ENCODE peak calls at places on chromosomes 1 and 21, in ten cellular contexts. V is pancreas; S is transverse colon; C is body of pancreas; X is PC-9; H is cardiac fibroblast; G is CD8-positive, alpha-beta T cell; B is fibroblast of lung; A is ovary; W is K562. D is an unnamed sample.

GRCh38 chr1:20366766-20367602 is 76.3 kb downstream of the VWA5B1 start:
- DNase-seq in V (peak; percentile 50), S (peak; percentile 52), C (peak; percentile 58), X (no peak), H (peak; percentile 57), G (no peak), B (peak; percentile 58), A (no peak), W (peak; percentile 20), D (no peak)

GRCh38 chr21:42630626-42631025 is 22.8 kb upstream of the PDE9A start:
- DNase-seq in V (no peak), S (peak; percentile 1), C (peak; percentile 59), X (no peak), H (no peak), G (no peak), B (no peak), A (no peak), W (no peak), D (no peak)

GRCh38 chr1:153587314-153587713 is 21.7 kb upstream of the S100A2 start:
- DNase-seq in V (no peak), S (no peak), C (no peak), X (no peak), H (no peak), G (no peak), B (no peak), A (no peak), W (no peak), D (no peak)

GRCh38 chr1:59499956-59500569 is 203.2 kb downstream of the FGGY start:
- DNase-seq in V (no peak), S (no peak), C (no peak), X (peak; percentile 81), H (no peak), G (no peak), B (no peak), A (no peak), W (no peak), D (no peak)

GRCh38 chr21:45033791-45034555 is 40.4 kb upstream of the ADARB1 start:
- DNase-seq in V (no peak), S (no peak), C (no peak), X (no peak), H (peak; percentile 89), G (no peak), B (peak; percentile 87), A (no peak), W (no peak), D (peak; percentile 59)

GRCh38 chr21:27759820-27760219 is 792.9 kb upstream of the ADAMTS5 start:
- DNase-seq in V (no peak), S (no peak), C (no peak), X (no peak), H (no peak), G (no peak), B (no peak), A (no peak), W (no peak), D (no peak)

GRCh38 chr1:8217011-8217711 is 100.8 kb upstream of the SLC45A1 start:
- DNase-seq in V (peak; percentile 48), S (peak; percentile 33), C (peak; percentile 55), X (no peak), H (peak; percentile 47), G (peak; percentile 18), B (no peak), A (peak; percentile 56), W (no peak), D (no peak)

GRCh38 chr1:47469405-47469759 is 31.5 kb downstream of the FOXD2 start:
- DNase-seq in V (no peak), S (no peak), C (no peak), X (no peak), H (no peak), G (no peak), B (no peak), A (no peak), W (no peak), D (no peak)

GRCh38 chr1:29094954-29095353 is 28.7 kb downstream of the TMEM200B start:
- DNase-seq in V (no peak), S (no peak), C (no peak), X (peak; percentile 45), H (no peak), G (no peak), B (no peak), A (no peak), W (no peak), D (no peak)

GRCh38 chr21:36499578-36500471 is 19.9 kb upstream of the CLDN14 start:
- DNase-seq in V (peak; percentile 56), S (peak; percentile 39), C (peak; percentile 65), X (no peak), H (peak; percentile 71), G (no peak), B (peak; percentile 24), A (no peak), W (no peak), D (peak; percentile 66)

GRCh38 chr1:40045766-40046165 is 5.2 kb downstream of the CAP1 start:
- DNase-seq in V (no peak), S (no peak), C (no peak), X (no peak), H (no peak), G (no peak), B (no peak), A (no peak), W (no peak), D (no peak)

GRCh38 chr1:3533051-3534048 is 78.0 kb downstream of the MEGF6 start:
- DNase-seq in V (no peak), S (no peak), C (no peak), X (no peak), H (no peak), G (no peak), B (no peak), A (no peak), W (peak; percentile 51), D (no peak)

GRCh38 chr1:46248122-46248920 is 758 bp downstream of the RAD54L start:
- DNase-seq in V (peak; percentile 71), S (peak; percentile 52), C (peak; percentile 34), X (peak; percentile 71), H (no peak), G (peak; percentile 11), B (no peak), A (peak; percentile 41), W (peak; percentile 88), D (no peak)

GRCh38 chr1:156368889-156369684 is at the start of gene RHBG:
- DNase-seq in V (peak; percentile 91), S (peak; percentile 71), C (peak; percentile 92), X (no peak), H (peak; percentile 31), G (peak; percentile 19), B (peak; percentile 6), A (peak; percentile 61), W (no peak), D (no peak)

GRCh38 chr1:194598098-194598497 is 1411.7 kb upstream of the B3GALT2 start:
- DNase-seq in V (no peak), S (no peak), C (no peak), X (no peak), H (peak; percentile 0), G (no peak), B (peak; percentile 5), A (no peak), W (no peak), D (no peak)

GRCh38 chr1:10737268-10737624 is 59.2 kb downstream of the CASZ1 start:
- DNase-seq in V (peak; percentile 59), S (no peak), C (peak; percentile 64), X (no peak), H (no peak), G (no peak), B (no peak), A (no peak), W (no peak), D (no peak)

GRCh38 chr1:34155851-34156250 is 9.2 kb downstream of the CSMD2 start:
- DNase-seq in V (no peak), S (no peak), C (no peak), X (no peak), H (no peak), G (no peak), B (no peak), A (no peak), W (no peak), D (no peak)

DNA sequence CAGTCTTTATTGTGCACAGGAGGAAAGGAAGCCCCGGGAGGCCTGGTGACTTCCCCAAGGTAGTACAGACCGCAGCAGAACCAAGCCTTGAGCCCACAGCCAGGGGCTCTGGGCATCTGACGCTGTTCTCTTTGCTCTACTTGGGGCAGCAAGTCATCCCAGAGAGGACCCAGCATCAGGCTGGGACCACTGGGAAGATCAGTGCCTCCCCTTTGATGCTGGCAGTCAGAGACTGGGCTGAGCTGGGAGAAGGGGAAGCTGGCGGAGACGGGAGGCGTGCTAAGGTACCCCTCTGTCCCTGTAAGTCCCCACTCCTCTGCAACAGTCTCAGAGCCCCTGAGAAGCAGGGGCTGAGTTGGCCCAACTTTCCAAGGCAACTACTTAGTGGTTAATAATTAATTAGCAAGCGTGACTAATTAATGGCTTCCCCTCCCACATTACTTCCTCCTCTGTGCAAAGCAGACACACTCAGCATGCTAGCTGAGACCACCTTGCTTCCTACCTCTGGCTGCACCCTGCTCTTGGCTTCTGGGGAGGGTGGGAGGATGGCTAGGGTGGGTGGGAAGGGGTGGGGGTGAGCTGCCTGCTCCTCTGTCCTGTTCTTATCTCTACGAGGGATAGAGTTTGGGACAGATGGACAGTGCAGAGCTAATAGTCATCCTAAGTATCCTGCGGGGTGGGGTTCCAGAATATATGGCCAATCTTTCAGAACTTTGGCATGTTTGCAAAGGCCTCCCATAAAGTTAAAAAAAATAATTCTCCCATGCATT is 1.3 kb downstream of the INAVA start:
- DNase-seq in V (no peak), S (no peak), C (peak; percentile 35), X (no peak), H (no peak), G (no peak), B (no peak), A (no peak), W (no peak), D (no peak)
- H3K4me3 ChIP-seq in V (peak overlapping the region; percentile 58), S (peak overlapping the region; percentile 35), C (peak overlapping the region; percentile 24), X (peak overlapping the region; percentile 74), H (no peak overlapping the region), G (no peak overlapping the region), B (no peak overlapping the region), A (no peak overlapping the region), W (no peak overlapping the region), D (no peak overlapping the region)

GRCh38 chr1:2163205-2163604 is 31.4 kb downstream of the FAAP20 start:
- DNase-seq in V (no peak), S (no peak), C (no peak), X (no peak), H (no peak), G (peak; percentile 41), B (peak; percentile 6), A (no peak), W (no peak), D (no peak)
- TF ChIP-seq CTCF in V (no peak), S (no peak), C (no peak), X (no peak), H (no peak), G (no peak), B (peak; percentile 5), A (no peak), W (peak; percentile 22), D (no peak)

DNA sequence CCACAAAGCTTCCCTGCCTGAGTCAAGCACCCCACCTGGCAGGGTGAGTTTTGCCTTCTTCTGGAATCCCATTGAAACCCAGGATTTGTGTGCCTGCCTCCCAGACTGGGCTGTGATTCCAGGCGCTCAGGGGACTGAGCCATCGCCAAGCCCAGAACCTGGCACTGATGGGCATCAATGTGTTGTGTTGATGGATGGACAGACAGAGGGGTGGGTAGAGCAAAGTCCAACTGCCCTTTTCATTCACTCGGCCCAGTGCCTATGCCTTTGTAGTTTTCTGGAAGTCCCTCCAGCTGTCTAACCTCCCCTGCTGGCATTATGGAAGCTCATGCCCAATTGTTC is 66.0 kb upstream of the LAPTM5 start:
- DNase-seq in V (peak; percentile 44), S (no peak), C (no peak), X (no peak), H (no peak), G (no peak), B (no peak), A (peak; percentile 25), W (no peak), D (no peak)
- H3K4me3 ChIP-seq in V (peak overlapping the region; percentile 26), S (no peak overlapping the region), C (no peak overlapping the region), X (peak overlapping the region; percentile 58), H (peak overlapping the region; percentile 28), G (peak overlapping the region; percentile 35), B (peak overlapping the region; percentile 60), A (peak overlapping the region; percentile 48), W (peak overlapping the region; percentile 44), D (no peak overlapping the region)

GRCh38 chr1:172821609-172822274 is 162.8 kb downstream of the FASLG start:
- DNase-seq in V (no peak), S (no peak), C (no peak), X (no peak), H (peak; percentile 70), G (no peak), B (peak; percentile 90), A (no peak), W (peak; percentile 73), D (no peak)
- TF ChIP-seq CTCF in V (no peak), S (no peak), C (no peak), X (no peak), H (no peak), G (no peak), B (no peak), A (no peak), W (no peak), D (no peak)

D was measured in AG09309.